ENCODE peak calls at places on chromosomes 4 and X, in four cellular contexts. U is SK-N-SH, C is GM12878, Q is HepG2. V is an unnamed sample.

GRCh38 chr4:119244832-119245231 is 32.3 kb downstream of the USP53 start:
- DNase-seq in Q (no peak), U (no peak), C (no peak), V (no peak)

GRCh38 chrX:97843200-97843811 is 959.6 kb downstream of the RPA4 start:
- DNase-seq in U (peak), C (no peak), Q (no peak), V (no peak)

GRCh38 chr4:22237155-22237751 is 278.6 kb downstream of the ADGRA3 start:
- DNase-seq in U (peak), C (no peak), Q (peak), V (peak)

GRCh38 chr4:172127168-172127567 is 314.0 kb downstream of the GALNTL6 start:
- DNase-seq in C (no peak), Q (no peak), U (no peak), V (no peak)

GRCh38 chrX:98029861-98030260 is 1146.2 kb downstream of the RPA4 start:
- DNase-seq in Q (no peak), U (no peak), C (no peak), V (no peak)

GRCh38 chrX:152070186-152070585 is 68.2 kb downstream of the MAGEA10 start:
- DNase-seq in C (no peak), Q (no peak), U (no peak), V (no peak)

GRCh38 chr4:109803924-109804571 is 2.2 kb upstream of the CFI start:
- DNase-seq in U (peak), Q (peak), C (peak), V (peak)

GRCh38 chr4:1890979-1891378 is 19.8 kb downstream of the NSD2 start:
- DNase-seq in C (no peak), Q (no peak), U (no peak), V (no peak)

GRCh38 chrX:23756165-23756564 is 13.1 kb upstream of the ACOT9 start:
- DNase-seq in C (peak), Q (peak), U (peak), V (no peak)

GRCh38 chrX:42085836-42086235 is 162.5 kb upstream of the CASK start:
- DNase-seq in U (no peak), C (no peak), Q (no peak), V (peak)

GRCh38 chr4:143512978-143513313 is 556 bp upstream of the SMARCA5 start:
- DNase-seq in U (no peak), Q (no peak), C (no peak), V (no peak)

GRCh38 chr4:7423391-7423790 is 11.3 kb downstream of the PSAPL1 start:
- DNase-seq in C (no peak), Q (no peak), U (peak), V (no peak)

GRCh38 chrX:18894156-18894555 is 89.8 kb downstream of the PHKA2 start:
- DNase-seq in C (no peak), U (no peak), Q (no peak), V (no peak)

GRCh38 chrX:47746446-47746845 is 87.5 kb upstream of the UXT start:
- DNase-seq in U (no peak), C (no peak), Q (no peak), V (no peak)

GRCh38 chr4:26911254-26911653 is 50.6 kb downstream of the STIM2 start:
- DNase-seq in C (no peak), Q (no peak), U (no peak), V (no peak)

GRCh38 chrX:38654302-38654701 is 93.0 kb downstream of the TSPAN7 start:
- DNase-seq in U (peak), Q (peak), C (no peak), V (peak)

GRCh38 chrX:2781226-2781571 is 29.4 kb downstream of the XG start:
- DNase-seq in Q (no peak), C (no peak), U (no peak), V (no peak)

GRCh38 chr4:41939016-41939623 is 3.9 kb downstream of the TMEM33 start:
- DNase-seq in U (no peak), C (no peak), Q (peak), V (no peak)

GRCh38 chrX:49269768-49270248 is at the start of gene PPP1R3F:
- DNase-seq in C (no peak), U (no peak), Q (no peak), V (no peak)

GRCh38 chr4:86942185-86942666 is 7.4 kb downstream of the AFF1 start:
- DNase-seq in U (no peak), C (no peak), Q (peak), V (no peak)

GRCh38 chr4:20687894-20688293 is 12.4 kb upstream of the PACRGL start:
- DNase-seq in U (no peak), Q (no peak), C (no peak), V (no peak)
- TF ChIP-seq JUND in U (no peak), Q (no peak), C (no peak), V (no peak)

GRCh38 chrX:72130762-72131231 is 918 bp downstream of the RTL5 start:
- DNase-seq in Q (no peak), U (no peak), C (no peak), V (no peak)
- H3K4me3 ChIP-seq in Q (no peak), U (no peak), C (no peak), V (no peak)

DNA sequence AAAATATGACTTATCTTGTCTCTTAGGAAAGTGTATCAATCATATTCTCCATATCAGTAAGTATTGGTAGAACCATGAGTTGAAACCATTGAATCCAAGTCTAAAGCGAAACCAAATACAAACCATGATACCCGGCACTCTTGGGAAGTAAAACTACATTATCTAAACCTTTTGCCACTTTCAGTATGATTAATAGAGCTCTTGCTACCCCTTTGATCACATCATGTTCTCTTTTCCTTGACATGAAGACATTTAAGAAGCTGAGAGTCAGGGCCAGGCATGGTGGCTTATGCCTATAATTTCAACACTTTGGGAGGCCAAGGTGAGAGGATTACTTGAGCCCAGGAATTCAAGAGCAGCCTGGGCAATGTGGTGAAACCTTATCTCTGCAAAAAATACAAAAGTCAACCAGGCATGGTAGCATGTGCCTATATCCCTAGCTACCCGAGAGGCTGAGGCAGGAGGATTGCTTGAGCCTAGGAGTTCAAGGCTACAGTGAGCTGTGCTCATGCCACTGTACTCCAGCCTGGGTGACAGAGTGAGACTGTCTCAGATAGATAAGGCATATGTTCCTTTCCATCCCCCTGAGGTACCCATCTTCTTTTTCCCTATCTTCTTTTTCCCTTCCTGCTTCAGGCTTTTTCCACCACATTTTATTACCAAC is 45.4 kb downstream of the CEP135 start:
- DNase-seq in C (peak), U (no peak), Q (no peak), V (no peak)
- H3K9ac ChIP-seq in C (no peak), U (no peak), Q (no peak), V (no peak)

DNA sequence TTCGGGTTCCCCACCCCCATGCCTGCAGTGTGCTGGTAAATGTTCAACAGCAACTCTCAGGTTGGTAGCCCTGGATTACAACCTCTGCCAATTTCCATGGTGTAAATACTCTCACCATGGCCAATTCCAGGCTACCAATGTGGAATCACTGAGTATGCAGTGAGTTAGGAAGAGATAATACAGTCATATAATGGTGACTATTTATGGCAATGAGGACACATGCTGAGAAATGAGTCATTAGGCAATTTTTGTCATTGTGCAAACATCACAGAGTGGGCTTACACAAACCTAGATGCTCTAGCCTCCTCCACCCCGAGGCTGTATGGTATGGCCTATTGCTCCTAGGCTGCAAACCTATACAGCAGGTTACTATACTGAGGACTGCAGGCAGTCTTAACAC is 4.6 kb upstream of the CLDN24 start:
- DNase-seq in Q (peak), C (no peak), U (no peak), V (no peak)
- TF ChIP-seq JUND in Q (no peak), C (no peak), U (no peak), V (peak)

GRCh38 chr4:56301181-56302076 is 85.9 kb downstream of the AASDH start:
- DNase-seq in C (peak), Q (peak), U (peak), V (peak)
- H3K4me3 ChIP-seq in C (no peak), Q (no peak), U (peak), V (no peak)

GRCh38 chr4:53186714-53187358 is 179.0 kb downstream of the SCFD2 start:
- DNase-seq in U (no peak), C (no peak), Q (no peak), V (no peak)
- H3K9ac ChIP-seq in U (no peak), C (no peak), Q (no peak), V (no peak)

DNA sequence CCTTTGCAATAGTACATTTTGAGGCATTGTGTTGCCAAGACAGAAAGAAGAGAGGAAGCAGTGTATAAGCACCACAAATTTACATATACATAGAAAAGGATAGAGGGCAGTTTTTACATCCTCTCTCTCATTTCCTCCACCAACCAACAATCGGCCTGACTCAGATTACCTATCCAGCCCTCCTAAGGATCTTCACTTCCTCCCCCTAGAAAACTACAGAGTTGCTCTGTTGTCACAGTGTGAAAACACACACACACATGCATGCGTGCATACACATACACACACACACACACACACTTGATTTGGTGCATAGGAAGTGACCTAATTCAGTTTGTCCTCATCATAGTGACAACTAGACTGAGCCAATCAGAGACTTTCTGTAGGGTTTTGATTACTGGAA is 98.8 kb upstream of the SPRY1 start:
- DNase-seq in Q (no peak), C (no peak), U (no peak), V (no peak)
- TF ChIP-seq JUND in Q (no peak), C (no peak), U (no peak), V (no peak)

GRCh38 chr4:17688011-17688441 is 73.6 kb downstream of the MED28 start:
- DNase-seq in Q (no peak), C (no peak), U (no peak), V (no peak)
- H3K4me3 ChIP-seq in Q (no peak), C (no peak), U (no peak), V (no peak)

GRCh38 chrX:74537011-74537390 is 77.4 kb downstream of the RLIM start:
- DNase-seq in C (no peak), Q (no peak), U (no peak), V (no peak)

GRCh38 chrX:74535211-74535621 is 79.2 kb downstream of the RLIM start:
- DNase-seq in U (peak), Q (peak), C (no peak), V (peak)

GRCh38 chrX:74534569-74535038 is 79.8 kb downstream of the RLIM start:
- DNase-seq in Q (no peak), C (peak), U (no peak), V (no peak)

GRCh38 chrX:74535633-74536141 is 78.7 kb downstream of the RLIM start:
- DNase-seq in C (no peak), U (peak), Q (peak), V (no peak)

GRCh38 chrX:74536142-74537010 is 78.0 kb downstream of the RLIM start:
- DNase-seq in C (no peak), Q (no peak), U (peak), V (no peak)
- H3K9ac ChIP-seq in C (peak), Q (no peak), U (peak), V (no peak)